ENCODE peak calls at places on chromosome 6, in seven cellular contexts. V is AG10803; F is IMR-90; T is GM12865; A is dorsolateral prefrontal cortex; R is CD4-positive, alpha-beta memory T cell; O is MM.1S. U is an unnamed sample.

GRCh38 chr6:35297541-35298481 is at the start of gene DEF6:
- DNase-seq in F (peak), O (peak), A (peak), R (peak), T (peak), V (peak), U (peak)

GRCh38 chr6:111743859-111744692 is 129.2 kb downstream of the FYN start:
- DNase-seq in F (peak), O (no peak), A (no peak), V (peak), R (no peak), T (no peak), U (no peak)

GRCh38 chr6:101803146-101803545 is 409.6 kb downstream of the GRIK2 start:
- DNase-seq in F (peak), A (no peak), O (no peak), R (no peak), T (no peak), V (no peak), U (no peak)

GRCh38 chr6:95383878-95384277 is 193.5 kb upstream of the MANEA start:
- DNase-seq in O (no peak), T (no peak), F (no peak), A (no peak), V (no peak), R (no peak), U (no peak)

GRCh38 chr6:32171234-32171633 is 4.7 kb downstream of the AGPAT1 start:
- DNase-seq in V (no peak), F (no peak), R (no peak), O (no peak), T (no peak), A (no peak), U (no peak)

GRCh38 chr6:4350571-4351505 is 215.5 kb upstream of the ECI2 start:
- DNase-seq in O (no peak), A (no peak), T (no peak), V (no peak), F (peak), R (no peak), U (no peak)

GRCh38 chr6:122286512-122286911 is 112.9 kb upstream of the HSF2 start:
- DNase-seq in A (no peak), F (no peak), O (no peak), V (peak), R (no peak), T (no peak), U (no peak)

GRCh38 chr6:109526905-109527628 is 44.0 kb upstream of the ZBTB24 start:
- DNase-seq in T (peak), A (no peak), V (peak), R (peak), O (peak), F (peak), U (peak)

GRCh38 chr6:69936674-69937363 is 70.5 kb downstream of the COL19A1 start:
- DNase-seq in O (no peak), V (peak), R (no peak), T (no peak), A (no peak), F (no peak), U (no peak)

GRCh38 chr6:90425161-90425641 is 128.6 kb upstream of the BACH2 start:
- DNase-seq in F (no peak), O (peak), R (peak), T (peak), A (no peak), V (no peak), U (peak)

GRCh38 chr6:68226460-68226859 is 408.6 kb upstream of the ADGRB3 start:
- DNase-seq in A (no peak), F (no peak), O (no peak), T (peak), V (no peak), R (no peak), U (no peak)

GRCh38 chr6:100509101-100509500 is 44.4 kb upstream of the SIM1 start:
- DNase-seq in A (no peak), F (no peak), V (no peak), R (no peak), O (no peak), T (no peak), U (no peak)

GRCh38 chr6:28371706-28372451 is 22.1 kb downstream of the ZKSCAN3 start:
- DNase-seq in T (peak), O (no peak), R (no peak), V (no peak), F (no peak), A (no peak), U (no peak)

GRCh38 chr6:125957391-125957693 is 772 bp downstream of the HINT3 start:
- DNase-seq in A (no peak), R (no peak), F (no peak), O (no peak), V (no peak), T (no peak), U (no peak)

GRCh38 chr6:167493961-167494697 is 169.2 kb downstream of the TTLL2 start:
- DNase-seq in A (no peak), V (no peak), F (no peak), T (no peak), R (no peak), O (no peak), U (no peak)

GRCh38 chr6:168118935-168119334 is 39.9 kb upstream of the FRMD1 start:
- DNase-seq in A (peak), T (no peak), R (no peak), V (no peak), O (no peak), F (no peak), U (no peak)

GRCh38 chr6:10633216-10633615 is 61.2 kb downstream of the C6orf52 start:
- DNase-seq in R (no peak), O (peak), A (no peak), F (peak), T (peak), V (peak), U (peak)

GRCh38 chr6:34518669-34519365 is 37.3 kb downstream of the SPDEF start:
- DNase-seq in R (no peak), T (no peak), F (no peak), V (no peak), A (no peak), O (no peak), U (no peak)

GRCh38 chr6:31090973-31091364 is 21.4 kb downstream of the C6orf15 start:
- DNase-seq in R (no peak), O (no peak), F (no peak), T (no peak), A (no peak), V (no peak), U (no peak)

GRCh38 chr6:31086788-31087440 is 25.5 kb downstream of the C6orf15 start:
- DNase-seq in O (no peak), A (no peak), T (no peak), F (peak), R (no peak), V (peak), U (no peak)

GRCh38 chr6:31083742-31084354 is 28.5 kb downstream of the C6orf15 start:
- DNase-seq in V (peak), R (peak), F (peak), O (no peak), A (no peak), T (peak), U (peak)

GRCh38 chr6:31090275-31090972 is 22.0 kb downstream of the C6orf15 start:
- DNase-seq in R (no peak), V (no peak), A (no peak), F (no peak), O (no peak), T (no peak), U (no peak)

DNA sequence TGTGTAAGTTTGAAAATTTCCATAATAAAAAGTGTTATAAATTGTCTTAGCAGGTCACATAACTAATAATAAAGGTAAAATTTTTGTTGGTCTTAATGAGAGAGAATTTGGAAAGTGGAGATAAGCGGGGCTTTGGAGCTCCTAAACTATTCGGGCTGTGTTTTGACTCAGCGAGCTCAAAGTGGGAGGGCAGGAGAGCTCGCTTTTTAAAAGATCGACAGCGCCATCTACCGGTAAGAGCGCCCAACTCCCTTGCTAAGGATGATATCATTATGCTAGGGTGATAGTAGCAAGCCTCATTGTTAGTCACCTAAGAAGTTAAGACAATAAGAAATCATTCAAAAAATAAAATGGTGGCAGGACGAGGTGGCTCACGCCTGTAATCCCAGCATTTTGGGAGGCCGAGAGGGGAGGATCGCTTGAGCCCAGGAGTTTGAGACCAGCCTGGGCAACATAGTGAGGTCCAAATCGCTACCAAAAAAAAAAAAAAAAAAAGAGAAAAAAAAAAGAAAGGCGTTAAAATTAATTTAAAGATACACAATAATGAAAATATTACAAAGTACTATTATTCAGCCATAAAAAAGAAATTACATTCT is 24.8 kb downstream of the C6orf15 start:
- DNase-seq in O (peak), V (peak), F (peak), A (peak), R (peak), T (peak), U (peak)
- H3K4me3 ChIP-seq in O (no peak), V (no peak), F (no peak), A (no peak), R (no peak), T (no peak), U (no peak)

DNA sequence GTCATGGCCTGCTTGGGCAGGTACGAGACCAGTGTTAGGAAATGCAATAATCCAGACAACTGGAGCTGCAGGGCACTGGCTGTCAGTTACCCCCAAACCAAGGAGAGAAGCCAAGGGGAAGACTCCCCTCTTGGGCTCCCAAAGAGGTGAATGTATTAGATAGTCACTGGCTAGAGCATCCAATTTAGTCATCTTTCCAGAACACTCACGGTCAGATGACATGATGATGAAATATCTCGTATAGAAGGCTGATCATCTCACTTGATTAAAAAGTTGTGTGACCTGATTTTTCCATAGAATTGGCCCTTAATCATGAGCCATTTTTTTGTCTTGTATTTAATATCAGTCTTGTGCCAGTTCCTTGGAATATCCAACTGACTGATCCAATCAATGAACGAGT is 40.7 kb downstream of the SLC22A3 start:
- DNase-seq in R (no peak), T (no peak), F (no peak), O (no peak), A (no peak), V (no peak), U (no peak)
- H3K4me3 ChIP-seq in R (no peak), T (no peak), F (no peak), O (no peak), A (no peak), V (no peak), U (no peak)

DNA sequence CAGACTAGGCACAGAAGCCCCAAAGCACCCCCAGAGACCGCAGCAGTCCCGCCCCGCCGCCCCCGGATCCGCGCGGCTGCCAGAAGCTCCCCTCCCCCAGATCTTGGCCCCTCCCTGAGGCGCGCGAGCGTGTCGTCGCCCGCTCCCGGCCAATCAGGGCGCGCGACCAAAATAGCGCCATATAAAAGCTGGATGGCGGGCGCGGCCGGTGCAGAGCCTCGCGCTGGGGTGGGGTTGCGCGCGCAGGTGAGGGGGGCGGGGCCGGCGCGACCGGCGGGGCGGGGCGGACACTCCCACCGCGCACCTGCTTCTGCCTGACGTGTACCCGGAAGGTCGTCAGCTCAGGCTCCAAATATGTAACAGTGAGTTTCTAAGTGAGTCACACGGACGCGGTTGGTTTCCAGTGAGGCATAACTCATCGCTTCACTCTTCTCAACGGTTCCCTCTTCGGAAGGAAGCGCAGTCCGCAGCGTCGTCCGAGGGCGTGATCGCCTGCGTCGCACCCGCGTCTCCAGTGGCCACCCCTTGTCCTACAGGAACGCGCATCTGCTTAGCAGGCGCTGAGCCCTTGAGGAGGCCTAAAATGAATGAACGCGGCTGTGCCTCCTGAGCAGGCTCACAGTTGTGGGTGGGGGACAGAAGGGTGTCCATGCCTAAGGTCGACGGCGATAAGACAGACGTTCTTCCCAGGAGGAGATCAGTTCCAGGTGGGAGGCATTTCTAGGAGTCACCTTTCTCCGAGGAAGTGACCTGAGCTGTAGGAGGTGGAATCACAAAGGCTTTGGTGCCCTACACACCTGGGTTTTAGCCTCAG is 50.6 kb upstream of the EZR start:
- DNase-seq in V (peak), T (peak), O (peak), R (peak), F (peak), A (peak), U (peak)
- H3K4me3 ChIP-seq in V (peak), T (peak), O (peak), R (peak), F (peak), A (peak), U (peak)

GRCh38 chr6:129235167-129236072 is 352.5 kb downstream of the LAMA2 start:
- DNase-seq in F (no peak), R (no peak), V (peak), T (no peak), A (no peak), O (peak), U (no peak)
- H3K4me3 ChIP-seq in F (no peak), R (no peak), V (no peak), T (no peak), A (no peak), O (peak), U (no peak)

GRCh38 chr6:150886155-150886554 is 20.7 kb downstream of the MTHFD1L start:
- DNase-seq in F (no peak), O (no peak), V (no peak), A (no peak), T (no peak), R (no peak), U (no peak)
- H3K4me3 ChIP-seq in F (no peak), O (no peak), V (no peak), A (no peak), T (no peak), R (no peak), U (no peak)

DNA sequence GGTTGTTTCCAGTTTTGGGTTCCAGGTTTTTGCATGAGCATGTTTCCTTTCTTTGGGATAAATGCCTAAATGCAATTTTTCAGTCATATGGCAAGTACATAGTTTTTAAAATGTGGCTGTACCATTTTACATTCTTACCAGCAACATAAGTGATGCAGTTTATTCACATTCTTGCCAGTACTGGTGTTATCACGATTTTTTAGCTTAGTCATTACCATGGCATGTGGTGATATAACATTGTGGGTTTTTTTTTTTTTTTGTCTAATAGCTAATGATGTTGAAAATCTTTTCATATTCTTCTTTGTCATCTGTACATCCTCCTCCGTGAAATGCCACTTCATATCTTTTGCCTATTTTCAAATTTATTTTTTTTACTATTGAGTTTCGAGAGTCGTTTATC is 2.9 kb upstream of the TDRD6 start:
- DNase-seq in R (no peak), O (no peak), T (no peak), A (no peak), F (peak), V (peak), U (no peak)
- H3K4me3 ChIP-seq in R (no peak), O (no peak), T (no peak), A (no peak), F (no peak), V (no peak), U (no peak)

GRCh38 chr6:37059344-37060194 is 54.1 kb downstream of the FGD2 start:
- DNase-seq in R (no peak), O (no peak), A (peak), F (peak), T (peak), V (peak), U (no peak)
- H3K4me3 ChIP-seq in R (no peak), O (no peak), A (no peak), F (peak), T (no peak), V (peak), U (no peak)

GRCh38 chr6:132749111-132749510 is 8.6 kb downstream of the VNN2 start:
- DNase-seq in T (peak), V (peak), F (peak), R (no peak), A (no peak), O (no peak), U (peak)
- H3K4me3 ChIP-seq in T (no peak), V (no peak), F (no peak), R (no peak), A (no peak), O (no peak), U (peak)

GRCh38 chr6:166166314-166167257 is 1.1 kb downstream of the TBXT start:
- DNase-seq in R (no peak), T (no peak), F (no peak), V (no peak), A (no peak), O (no peak), U (no peak)
- H3K4me3 ChIP-seq in R (no peak), T (peak), F (no peak), V (no peak), A (no peak), O (no peak), U (no peak)

U was measured in CD4-positive, CD25-positive, alpha-beta regulatory T cell.